ENCODE peak calls at places on chromosomes 4 and X, in seven cellular contexts. B is fibroblast of lung, A is GM04504, X is gastrocnemius medialis, C is hypothalamus, H is NCI-H774, N is SW480. I is an unnamed sample.

GRCh38 chr4:183118585-183118984 is 19.5 kb downstream of the WWC2 start:
- DNase-seq in N (peak; percentile 36), A (peak; percentile 87), X (no peak), B (peak; percentile 68), C (no peak), H (no peak), I (no peak)

GRCh38 chrX:77910108-77910840 is at the start of gene ATP7A:
- DNase-seq in C (peak; percentile 76), A (peak; percentile 69), N (peak; percentile 92), X (peak; percentile 86), H (peak; percentile 82), B (peak; percentile 89), I (peak; percentile 66)

GRCh38 chrX:42028113-42028512 is 104.8 kb upstream of the CASK start:
- DNase-seq in X (no peak), H (no peak), A (no peak), B (no peak), C (no peak), N (no peak), I (no peak)

GRCh38 chrX:7926501-7926900 is 712 bp downstream of the PNPLA4 start:
- DNase-seq in C (no peak), N (no peak), B (peak; percentile 11), X (no peak), H (no peak), A (no peak), I (no peak)

GRCh38 chrX:30690330-30690729 is 37.1 kb downstream of the GK start:
- DNase-seq in C (no peak), B (peak; percentile 13), A (no peak), X (no peak), H (no peak), N (no peak), I (no peak)

GRCh38 chr4:108700358-108700757 is 50.0 kb downstream of the OSTC start:
- DNase-seq in C (no peak), B (peak; percentile 19), X (no peak), A (peak; percentile 58), N (no peak), H (no peak), I (no peak)

GRCh38 chr4:33031328-33031727 is 2311.2 kb downstream of the PCDH7 start:
- DNase-seq in B (no peak), X (no peak), N (no peak), H (no peak), C (no peak), A (no peak), I (no peak)

GRCh38 chrX:69179380-69179911 is 14.2 kb upstream of the PJA1 start:
- DNase-seq in A (no peak), B (peak; percentile 24), X (no peak), N (no peak), C (peak; percentile 16), H (peak; percentile 42), I (no peak)

GRCh38 chrX:130741151-130741550 is 161.9 kb downstream of the ENOX2 start:
- DNase-seq in N (no peak), H (no peak), B (no peak), A (no peak), X (no peak), C (no peak), I (no peak)

GRCh38 chr4:7335363-7336066 is 99.2 kb downstream of the PSAPL1 start:
- DNase-seq in A (no peak), X (peak; percentile 38), B (peak; percentile 8), H (peak; percentile 34), C (peak; percentile 71), N (peak; percentile 42), I (peak; percentile 79)

GRCh38 chrX:30373951-30374350 is 64.8 kb upstream of the NR0B1 start:
- DNase-seq in X (no peak), C (no peak), A (no peak), H (no peak), N (no peak), B (no peak), I (no peak)

GRCh38 chrX:111164728-111165127 is 68.7 kb downstream of the PAK3 start:
- DNase-seq in B (no peak), C (no peak), A (no peak), H (no peak), N (peak; percentile 11), X (no peak), I (no peak)

GRCh38 chr4:73740353-73740778 is at the start of gene CXCL8:
- DNase-seq in H (peak; percentile 13), N (peak; percentile 55), A (peak; percentile 74), C (no peak), X (peak; percentile 44), B (peak; percentile 82), I (no peak)

GRCh38 chr4:7960790-7961655 is 21.4 kb upstream of the AFAP1 start:
- DNase-seq in H (no peak), N (no peak), A (peak; percentile 98), C (no peak), B (peak; percentile 99), X (peak; percentile 44), I (no peak)